ENCODE peak calls at places on chromosomes 2 and 18, in six cellular contexts. One of them, this sample, is unnamed.

GRCh38 chr18:24843123-24843522 is 382.7 kb downstream of the HRH4 start:
- DNase-seq in H1: no peak
- DNase-seq in K562: no peak
- DNase-seq in GM12878: no peak
- DNase-seq in GM23338: no peak
- DNase-seq in HepG2: no peak
- DNase-seq in this sample: no peak

GRCh38 chr18:12741351-12741750 is 38.5 kb downstream of the PSMG2 start:
- DNase-seq in HepG2: peak
- DNase-seq in GM12878: no peak
- DNase-seq in K562: no peak
- DNase-seq in GM23338: no peak
- DNase-seq in H1: no peak
- DNase-seq in this sample: no peak

GRCh38 chr2:27903649-27904544 is 13.4 kb downstream of the BABAM2 start:
- DNase-seq in HepG2: no peak
- DNase-seq in H1: no peak
- DNase-seq in K562: no peak
- DNase-seq in GM23338: no peak
- DNase-seq in GM12878: no peak
- DNase-seq in this sample: no peak

GRCh38 chr2:240156026-240156390 is 15.6 kb upstream of the OTOS start:
- DNase-seq in H1: no peak
- DNase-seq in GM12878: no peak
- DNase-seq in GM23338: no peak
- DNase-seq in K562: no peak
- DNase-seq in HepG2: no peak
- DNase-seq in this sample: no peak

GRCh38 chr2:32425719-32426141 is 68.9 kb downstream of the BIRC6 start:
- DNase-seq in K562: no peak
- DNase-seq in GM12878: no peak
- DNase-seq in H1: no peak
- DNase-seq in HepG2: no peak
- DNase-seq in GM23338: peak
- DNase-seq in this sample: no peak

GRCh38 chr2:220556658-220557057 is 929.2 kb downstream of the SLC4A3 start:
- DNase-seq in HepG2: no peak
- DNase-seq in K562: no peak
- DNase-seq in H1: no peak
- DNase-seq in GM12878: no peak
- DNase-seq in GM23338: no peak
- DNase-seq in this sample: no peak

GRCh38 chr2:39413063-39413722 is 23.9 kb downstream of the MAP4K3 start:
- DNase-seq in GM23338: no peak
- DNase-seq in HepG2: peak
- DNase-seq in K562: no peak
- DNase-seq in GM12878: no peak
- DNase-seq in H1: no peak
- DNase-seq in this sample: no peak

GRCh38 chr2:16049406-16049805 is 109.1 kb downstream of the MYCN start:
- DNase-seq in H1: no peak
- DNase-seq in K562: no peak
- DNase-seq in HepG2: no peak
- DNase-seq in GM23338: no peak
- DNase-seq in GM12878: no peak
- DNase-seq in this sample: no peak

GRCh38 chr2:32377928-32378327 is 21.1 kb downstream of the BIRC6 start:
- DNase-seq in HepG2: no peak
- DNase-seq in GM12878: no peak
- DNase-seq in GM23338: no peak
- DNase-seq in K562: no peak
- DNase-seq in H1: no peak
- DNase-seq in this sample: no peak

GRCh38 chr2:134926231-134926931 is 7.8 kb downstream of the CCNT2 start:
- DNase-seq in HepG2: peak
- DNase-seq in K562: no peak
- DNase-seq in GM12878: no peak
- DNase-seq in H1: no peak
- DNase-seq in GM23338: peak
- DNase-seq in this sample: no peak

GRCh38 chr18:9806905-9807304 is 78.9 kb upstream of the TXNDC2 start:
- DNase-seq in HepG2: peak
- DNase-seq in GM23338: no peak
- DNase-seq in H1: no peak
- DNase-seq in GM12878: no peak
- DNase-seq in K562: no peak
- DNase-seq in this sample: no peak

GRCh38 chr2:55119711-55120487 is 69.6 kb upstream of the RTN4 start:
- DNase-seq in GM23338: no peak
- DNase-seq in HepG2: no peak
- DNase-seq in GM12878: no peak
- DNase-seq in K562: peak
- DNase-seq in H1: no peak
- DNase-seq in this sample: no peak

GRCh38 chr18:21904856-21905255 is 164.3 kb downstream of the MIB1 start:
- DNase-seq in GM12878: no peak
- DNase-seq in H1: no peak
- DNase-seq in K562: no peak
- DNase-seq in GM23338: no peak
- DNase-seq in HepG2: no peak
- DNase-seq in this sample: no peak

GRCh38 chr2:67825476-67825875 is 237.3 kb downstream of the C1D start:
- DNase-seq in GM23338: no peak
- DNase-seq in H1: no peak
- DNase-seq in GM12878: no peak
- DNase-seq in HepG2: no peak
- DNase-seq in K562: no peak
- DNase-seq in this sample: no peak

GRCh38 chr2:235080108-235080507 is 128.3 kb downstream of the SH3BP4 start:
- DNase-seq in GM12878: no peak
- DNase-seq in H1: no peak
- DNase-seq in GM23338: no peak
- DNase-seq in HepG2: no peak
- DNase-seq in K562: no peak
- DNase-seq in this sample: no peak

GRCh38 chr2:27889774-27890145 is 427 bp downstream of the RBKS start:
- DNase-seq in K562: no peak
- DNase-seq in GM23338: peak
- DNase-seq in H1: no peak
- DNase-seq in HepG2: no peak
- DNase-seq in GM12878: no peak
- DNase-seq in this sample: no peak

GRCh38 chr2:45759310-45759851 is 107.9 kb downstream of the PRKCE start:
- DNase-seq in K562: no peak
- DNase-seq in HepG2: no peak
- DNase-seq in H1: no peak
- DNase-seq in GM23338: peak
- DNase-seq in GM12878: no peak
- DNase-seq in this sample: no peak

GRCh38 chr2:199738723-199739412 is 112.1 kb downstream of the FTCDNL1 start:
- DNase-seq in GM12878: no peak
- DNase-seq in GM23338: no peak
- DNase-seq in H1: no peak
- DNase-seq in HepG2: peak
- DNase-seq in K562: no peak
- DNase-seq in this sample: no peak

GRCh38 chr18:59715966-59716369 is 18.7 kb upstream of the CCBE1 start:
- DNase-seq in H1: no peak
- DNase-seq in HepG2: no peak
- DNase-seq in GM12878: no peak
- DNase-seq in K562: no peak
- DNase-seq in GM23338: no peak
- DNase-seq in this sample: no peak

GRCh38 chr2:161250864-161251436 is 57.3 kb upstream of the PSMD14 start:
- DNase-seq in H1: no peak
- DNase-seq in HepG2: peak
- DNase-seq in K562: peak
- DNase-seq in GM12878: no peak
- DNase-seq in GM23338: peak
- DNase-seq in this sample: no peak

GRCh38 chr2:239912171-239912937 is 112.8 kb downstream of the NDUFA10 start:
- DNase-seq in H1: no peak
- DNase-seq in GM12878: no peak
- DNase-seq in K562: no peak
- DNase-seq in GM23338: no peak
- DNase-seq in HepG2: no peak
- DNase-seq in this sample: no peak

GRCh38 chr2:127255146-127255545 is 35.0 kb upstream of the CYP27C1 start:
- DNase-seq in GM23338: no peak
- DNase-seq in GM12878: no peak
- DNase-seq in H1: no peak
- DNase-seq in HepG2: peak
- DNase-seq in K562: no peak
- DNase-seq in this sample: no peak

GRCh38 chr2:26164641-26165211 is 8.2 kb upstream of the GAREM2 start:
- DNase-seq in HepG2: no peak
- DNase-seq in H1: no peak
- DNase-seq in GM23338: no peak
- DNase-seq in GM12878: no peak
- DNase-seq in K562: no peak
- DNase-seq in this sample: no peak

GRCh38 chr2:26161926-26162325 is 11.0 kb upstream of the GAREM2 start:
- DNase-seq in GM12878: no peak
- DNase-seq in HepG2: no peak
- DNase-seq in H1: no peak
- DNase-seq in GM23338: no peak
- DNase-seq in K562: no peak
- DNase-seq in this sample: no peak

GRCh38 chr2:26162963-26163362 is 9.9 kb upstream of the GAREM2 start:
- DNase-seq in GM23338: no peak
- DNase-seq in K562: no peak
- DNase-seq in H1: no peak
- DNase-seq in GM12878: no peak
- DNase-seq in HepG2: no peak
- DNase-seq in this sample: no peak

GRCh38 chr2:26165403-26165802 is 7.5 kb upstream of the GAREM2 start:
- DNase-seq in GM12878: no peak
- DNase-seq in HepG2: no peak
- DNase-seq in K562: no peak
- DNase-seq in H1: no peak
- DNase-seq in GM23338: no peak
- DNase-seq in this sample: no peak

GRCh38 chr2:26164231-26164630 is 8.7 kb upstream of the GAREM2 start:
- DNase-seq in H1: no peak
- DNase-seq in GM23338: no peak
- DNase-seq in HepG2: no peak
- DNase-seq in K562: no peak
- DNase-seq in GM12878: no peak
- DNase-seq in this sample: no peak
- TF ChIP-seq CREB1 in H1: no peak
- TF ChIP-seq CREB1 in GM23338: no peak
- TF ChIP-seq CREB1 in HepG2: no peak
- TF ChIP-seq CREB1 in K562: no peak
- TF ChIP-seq CREB1 in GM12878: no peak
- TF ChIP-seq CREB1 in this sample: no peak

DNA sequence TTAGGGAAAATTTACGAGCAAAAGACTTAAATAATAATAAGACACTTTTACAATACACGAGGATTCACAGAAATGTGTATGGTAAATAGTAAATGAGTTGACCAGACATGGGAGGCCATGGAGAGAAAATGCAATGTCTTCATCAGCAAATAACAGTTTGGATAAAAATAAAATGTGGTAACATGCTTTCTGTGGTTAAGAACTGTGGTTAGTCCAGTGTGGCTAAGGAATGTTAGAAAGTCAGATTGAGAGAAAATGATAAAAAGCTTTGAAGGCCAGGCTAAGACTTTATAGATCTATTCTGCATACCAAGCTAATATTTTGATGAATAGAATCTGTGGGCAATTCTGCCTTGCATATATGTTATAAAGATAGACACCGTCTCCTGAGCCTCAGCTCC is 215.8 kb downstream of the SOX11 start:
- DNase-seq in H1: no peak
- DNase-seq in GM23338: no peak
- DNase-seq in GM12878: no peak
- DNase-seq in K562: no peak
- DNase-seq in HepG2: no peak
- DNase-seq in this sample: no peak
- TF ChIP-seq CREB1 in H1: no peak
- TF ChIP-seq CREB1 in GM23338: no peak
- TF ChIP-seq CREB1 in GM12878: no peak
- TF ChIP-seq CREB1 in K562: no peak
- TF ChIP-seq CREB1 in HepG2: no peak
- TF ChIP-seq CREB1 in this sample: no peak

GRCh38 chr2:222753251-222753824 is 81.9 kb downstream of the MOGAT1 start:
- DNase-seq in HepG2: no peak
- DNase-seq in K562: no peak
- DNase-seq in H1: no peak
- DNase-seq in GM12878: no peak
- DNase-seq in GM23338: no peak
- DNase-seq in this sample: no peak
- TF ChIP-seq CREB1 in HepG2: no peak
- TF ChIP-seq CREB1 in K562: no peak
- TF ChIP-seq CREB1 in H1: no peak
- TF ChIP-seq CREB1 in GM12878: no peak
- TF ChIP-seq CREB1 in GM23338: no peak
- TF ChIP-seq CREB1 in this sample: no peak

GRCh38 chr2:120995656-120996190 is 260.1 kb downstream of the GLI2 start:
- DNase-seq in GM23338: no peak
- DNase-seq in H1: no peak
- DNase-seq in GM12878: no peak
- DNase-seq in HepG2: no peak
- DNase-seq in K562: no peak
- DNase-seq in this sample: no peak
- TF ChIP-seq CREB1 in GM23338: no peak
- TF ChIP-seq CREB1 in H1: no peak
- TF ChIP-seq CREB1 in GM12878: no peak
- TF ChIP-seq CREB1 in HepG2: no peak
- TF ChIP-seq CREB1 in K562: no peak
- TF ChIP-seq CREB1 in this sample: no peak

DNA sequence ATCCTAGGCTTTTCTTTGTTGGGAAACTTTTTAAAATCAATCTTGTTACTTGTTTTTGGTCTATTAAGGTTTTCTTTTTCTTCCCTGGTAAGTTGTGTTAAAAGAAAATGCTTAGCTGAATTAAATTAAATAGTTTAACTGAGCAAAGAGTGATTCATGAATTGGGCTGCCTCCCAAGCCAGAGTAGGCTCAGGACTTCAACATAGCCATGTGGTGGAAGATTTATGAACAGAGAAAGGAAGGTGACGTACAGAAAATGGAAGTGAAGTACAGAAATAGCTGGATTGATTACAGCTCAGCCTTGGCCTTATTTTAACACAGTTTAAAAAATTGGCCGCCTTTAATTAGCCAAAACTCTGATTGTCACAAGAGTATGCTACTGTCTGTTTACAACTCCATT is 27.9 kb upstream of the GALNT5 start:
- DNase-seq in H1: no peak
- DNase-seq in K562: no peak
- DNase-seq in GM12878: no peak
- DNase-seq in GM23338: no peak
- DNase-seq in HepG2: no peak
- DNase-seq in this sample: no peak
- TF ChIP-seq CREB1 in H1: no peak
- TF ChIP-seq CREB1 in K562: no peak
- TF ChIP-seq CREB1 in GM12878: no peak
- TF ChIP-seq CREB1 in GM23338: no peak
- TF ChIP-seq CREB1 in HepG2: no peak
- TF ChIP-seq CREB1 in this sample: no peak